ENCODE peak calls at places on chromosome 19, in four cellular contexts. R is GM23248, U is left lung, V is GM12878. T is an unnamed sample. For H3K4me1, the result is how much of the 10 kb centered on the place peaks cover.

GRCh38 chr19:30784850-30785459 is 412.8 kb downstream of the ZNF536 start:
- DNase-seq in V (no peak), R (peak), U (peak), T (peak)

GRCh38 chr19:2922987-2923386 is 21.8 kb downstream of the ZNF77 start:
- DNase-seq in R (no peak), U (no peak), V (no peak), T (no peak)

GRCh38 chr19:40827386-40828247 is 22.6 kb downstream of the CYP2A6 start:
- DNase-seq in V (no peak), U (no peak), R (no peak), T (no peak)

GRCh38 chr19:16012552-16012951 is 63.7 kb upstream of the TPM4 start:
- DNase-seq in U (no peak), V (no peak), R (no peak), T (no peak)

GRCh38 chr19:41707502-41707812 is 969 bp upstream of the CEACAM5 start:
- DNase-seq in R (no peak), U (no peak), V (no peak), T (no peak)

GRCh38 chr19:5271145-5271544 is 69.5 kb downstream of the PTPRS start:
- DNase-seq in V (no peak), R (peak), U (no peak), T (no peak)

GRCh38 chr19:44689290-44690130 is 9.4 kb upstream of the CEACAM16 start:
- DNase-seq in R (peak), U (peak), V (no peak), T (peak)

GRCh38 chr19:58568731-58569130 is 4.4 kb downstream of the MZF1 start:
- DNase-seq in U (no peak), V (no peak), R (no peak), T (no peak)

GRCh38 chr19:34253711-34254551 is 423 bp upstream of the GARRE1 start:
- DNase-seq in V (no peak), R (peak), U (peak), T (peak)

GRCh38 chr19:4061178-4061682 is 5.5 kb downstream of the ZBTB7A start:
- DNase-seq in V (no peak), U (peak), R (peak), T (peak)

GRCh38 chr19:4064073-4064550 is 2.6 kb downstream of the ZBTB7A start:
- DNase-seq in U (no peak), V (no peak), R (peak), T (no peak)

GRCh38 chr19:4061683-4062575 is 4.8 kb downstream of the ZBTB7A start:
- DNase-seq in R (peak), V (no peak), U (peak), T (no peak)

GRCh38 chr19:4063369-4064072 is 3.2 kb downstream of the ZBTB7A start:
- DNase-seq in V (no peak), U (no peak), R (peak), T (no peak)

GRCh38 chr19:4062576-4063368 is 3.9 kb downstream of the ZBTB7A start:
- DNase-seq in U (no peak), V (no peak), R (peak), T (no peak)
- H3K4me1 ChIP-seq in U (half or more), V (under half), R (under half), T (half or more)

GRCh38 chr19:17079710-17080440 is 4.3 kb downstream of the MYO9B start:
- DNase-seq in V (peak), R (peak), U (no peak), T (peak)

GRCh38 chr19:17078920-17079709 is 3.5 kb downstream of the MYO9B start:
- DNase-seq in R (peak), V (no peak), U (no peak), T (no peak)

GRCh38 chr19:17077447-17078028 is 2.0 kb downstream of the MYO9B start:
- DNase-seq in U (no peak), R (no peak), V (no peak), T (no peak)

GRCh38 chr19:17076539-17076919 is 952 bp downstream of the MYO9B start:
- DNase-seq in U (no peak), V (no peak), R (peak), T (peak)

DNA sequence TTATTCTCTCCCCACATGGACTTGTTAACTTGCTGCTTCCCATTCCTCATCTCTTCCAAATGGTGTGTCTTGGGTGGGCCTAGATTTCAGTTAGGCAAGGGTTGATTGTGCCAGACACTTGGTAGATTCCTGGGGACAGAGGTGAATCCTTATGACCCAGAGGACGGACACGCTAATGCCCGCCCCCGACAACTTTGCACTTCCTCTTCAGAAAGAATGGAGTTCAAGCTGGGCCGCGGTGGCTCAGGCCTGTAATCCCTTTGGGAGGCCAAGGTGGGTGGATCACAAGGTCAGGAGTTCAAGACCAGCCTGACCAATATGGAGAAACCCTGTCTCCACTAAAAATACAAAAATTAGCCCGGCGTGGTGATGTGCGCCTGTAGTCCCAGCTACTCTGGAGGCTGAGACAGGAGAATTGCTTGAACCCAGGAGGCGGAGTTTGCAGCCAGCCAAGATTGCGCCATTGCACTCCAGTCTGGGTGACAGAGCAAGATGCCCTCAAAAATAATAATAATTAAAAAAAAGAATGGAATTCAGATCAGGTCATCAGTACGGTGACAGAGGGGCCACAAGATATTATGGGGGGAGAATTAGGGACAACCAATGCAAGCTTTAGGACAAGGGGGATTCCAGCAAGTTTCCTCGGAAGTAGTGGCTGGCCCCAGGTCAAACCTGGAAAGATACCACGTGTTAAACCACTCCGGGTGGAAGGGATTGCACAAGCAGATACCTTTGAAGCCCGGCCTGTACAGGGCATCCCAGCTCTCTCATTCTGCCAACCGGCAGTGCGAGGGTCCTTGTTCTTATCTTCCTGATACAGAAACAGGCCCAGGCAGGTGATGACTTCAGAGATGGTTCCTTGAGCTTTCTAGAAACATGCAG is 2.7 kb downstream of the MYO9B start:
- DNase-seq in R (peak), U (peak), V (no peak), T (no peak)
- H3K4me3 ChIP-seq in R (peak), U (no peak), V (peak), T (no peak)

DNA sequence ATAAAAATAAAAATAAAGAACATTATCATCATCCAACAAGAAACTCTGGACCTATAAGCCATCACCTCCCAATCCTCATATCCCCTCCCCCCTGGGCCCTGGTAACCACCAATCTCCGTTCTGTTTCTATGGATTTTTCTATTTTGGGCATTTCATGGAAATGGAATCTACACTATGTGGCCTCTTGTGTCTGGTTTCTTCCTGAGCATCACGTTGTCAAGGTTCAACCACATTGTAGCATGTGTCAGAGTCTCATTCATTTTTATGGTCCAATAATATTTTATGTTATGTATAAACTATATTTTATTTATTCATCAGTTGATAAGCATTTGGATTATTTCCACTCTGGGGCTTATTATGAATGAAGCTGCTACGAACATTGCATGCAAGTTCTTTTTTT is 26.9 kb downstream of the SULT2B1 start:
- DNase-seq in U (no peak), R (peak), V (no peak), T (no peak)
- H3K4me1 ChIP-seq in U (under half), R (under half), V (under half), T (under half)

GRCh38 chr19:6531956-6532243 is 1.1 kb downstream of the TNFSF9 start:
- DNase-seq in V (no peak), U (no peak), R (no peak), T (no peak)
- H3K4me3 ChIP-seq in V (peak), U (peak), R (peak), T (peak)

T was measured in CD8-positive, alpha-beta memory T cell.